ENCODE peak calls at places on chromosomes 13 and 19, in seven cellular contexts. G is effector memory CD4-positive, alpha-beta T cell; R is esophagus muscularis mucosa; B is IMR-90; S is naive thymus-derived CD4-positive, alpha-beta T cell; F is right cardiac atrium; C is neural progenitor cell. Z is an unnamed sample. For H3K9me3, the result is how much of the 10 kb centered on the place peaks cover.

GRCh38 chr13:90956036-90956435 is 391.5 kb upstream of the MIR17HG start:
- DNase-seq in G (no peak), R (no peak), B (no peak), S (no peak), F (no peak), C (no peak), Z (no peak)

GRCh38 chr19:7830823-7831222 is 805 bp downstream of the EVI5L start:
- DNase-seq in G (no peak), R (no peak), B (no peak), S (no peak), F (no peak), C (no peak), Z (no peak)

GRCh38 chr13:110138009-110138699 is 168.8 kb downstream of the COL4A1 start:
- DNase-seq in G (peak), R (peak), B (peak), S (no peak), F (peak), C (peak), Z (no peak)

GRCh38 chr19:50333737-50334617 is 4.8 kb upstream of the KCNC3 start:
- DNase-seq in G (no peak), R (no peak), B (no peak), S (no peak), F (peak), C (peak), Z (no peak)

GRCh38 chr19:1882089-1882785 is 3.1 kb downstream of the ABHD17A start:
- DNase-seq in G (peak), R (no peak), B (no peak), S (peak), F (no peak), C (peak), Z (peak)

GRCh38 chr19:49142866-49143335 is 12.3 kb downstream of the HRC start:
- DNase-seq in G (no peak), R (no peak), B (peak), S (no peak), F (peak), C (peak), Z (peak)

GRCh38 chr13:61486496-61486895 is 70.8 kb upstream of the PCDH20 start:
- DNase-seq in G (no peak), R (no peak), B (no peak), S (no peak), F (no peak), C (no peak), Z (no peak)

GRCh38 chr19:46356670-46357055 is 9.8 kb downstream of the PPP5C start:
- DNase-seq in G (no peak), R (no peak), B (no peak), S (no peak), F (no peak), C (no peak), Z (no peak)

GRCh38 chr13:46173656-46174055 is 8.3 kb downstream of the LCP1 start:
- DNase-seq in G (peak), R (no peak), B (no peak), S (no peak), F (no peak), C (no peak), Z (no peak)

GRCh38 chr13:33334831-33335230 is 49.3 kb upstream of the STARD13 start:
- DNase-seq in G (no peak), R (no peak), B (no peak), S (no peak), F (no peak), C (no peak), Z (no peak)

GRCh38 chr19:40763963-40764362 is 11.4 kb upstream of the MIA start:
- DNase-seq in G (no peak), R (no peak), B (no peak), S (no peak), F (no peak), C (no peak), Z (no peak)

GRCh38 chr13:110652231-110652730 is 36.9 kb downstream of the NAXD start:
- DNase-seq in G (no peak), R (no peak), B (no peak), S (no peak), F (no peak), C (no peak), Z (no peak)

GRCh38 chr13:39590466-39591036 is 12.4 kb downstream of the LHFPL6 start:
- DNase-seq in G (no peak), R (no peak), B (no peak), S (no peak), F (no peak), C (no peak), Z (no peak)

GRCh38 chr13:103799028-103799427 is 732.8 kb upstream of the SLC10A2 start:
- DNase-seq in G (no peak), R (no peak), B (no peak), S (no peak), F (no peak), C (no peak), Z (no peak)

GRCh38 chr19:18114483-18114882 is 16.9 kb downstream of the MAST3 start:
- DNase-seq in G (no peak), R (no peak), B (no peak), S (no peak), F (no peak), C (no peak), Z (no peak)

GRCh38 chr13:31209172-31209818 is 9.5 kb downstream of the B3GLCT start:
- DNase-seq in G (no peak), R (peak), B (peak), S (no peak), F (peak), C (peak), Z (no peak)

GRCh38 chr19:36577271-36577996 is 4.3 kb upstream of the ZNF529 start:
- DNase-seq in G (no peak), R (no peak), B (no peak), S (no peak), F (no peak), C (no peak), Z (no peak)

GRCh38 chr13:39364797-39365468 is 238.1 kb downstream of the LHFPL6 start:
- DNase-seq in G (no peak), R (no peak), B (peak), S (no peak), F (no peak), C (peak), Z (no peak)

GRCh38 chr19:16118489-16119033 is 6.9 kb downstream of the RAB8A start:
- DNase-seq in G (no peak), R (no peak), B (no peak), S (no peak), F (peak), C (no peak), Z (no peak)

GRCh38 chr19:49338691-49339363 is 3.6 kb downstream of the CD37 start:
- DNase-seq in G (no peak), R (peak), B (no peak), S (no peak), F (peak), C (peak), Z (no peak)

GRCh38 chr13:97225533-97225932 is 3.4 kb downstream of the MBNL2 start:
- DNase-seq in G (no peak), R (no peak), B (no peak), S (no peak), F (no peak), C (no peak), Z (no peak)

GRCh38 chr19:31356587-31357314 is 7.5 kb upstream of the TSHZ3 start:
- DNase-seq in G (no peak), R (no peak), B (no peak), S (no peak), F (peak), C (peak), Z (no peak)

GRCh38 chr19:57319869-57320179 is 448 bp upstream of the ZNF543 start:
- DNase-seq in G (no peak), R (no peak), B (no peak), S (no peak), F (no peak), C (no peak), Z (no peak)

GRCh38 chr19:57321164-57321563 is 892 bp downstream of the ZNF543 start:
- DNase-seq in G (no peak), R (no peak), B (no peak), S (no peak), F (no peak), C (no peak), Z (no peak)

GRCh38 chr19:57314146-57314545 is 6.1 kb upstream of the ZNF543 start:
- DNase-seq in G (no peak), R (no peak), B (no peak), S (no peak), F (no peak), C (no peak), Z (no peak)

GRCh38 chr19:57320180-57321084 is at the start of gene ZNF543:
- DNase-seq in G (peak), R (peak), B (peak), S (peak), F (peak), C (peak), Z (peak)

DNA sequence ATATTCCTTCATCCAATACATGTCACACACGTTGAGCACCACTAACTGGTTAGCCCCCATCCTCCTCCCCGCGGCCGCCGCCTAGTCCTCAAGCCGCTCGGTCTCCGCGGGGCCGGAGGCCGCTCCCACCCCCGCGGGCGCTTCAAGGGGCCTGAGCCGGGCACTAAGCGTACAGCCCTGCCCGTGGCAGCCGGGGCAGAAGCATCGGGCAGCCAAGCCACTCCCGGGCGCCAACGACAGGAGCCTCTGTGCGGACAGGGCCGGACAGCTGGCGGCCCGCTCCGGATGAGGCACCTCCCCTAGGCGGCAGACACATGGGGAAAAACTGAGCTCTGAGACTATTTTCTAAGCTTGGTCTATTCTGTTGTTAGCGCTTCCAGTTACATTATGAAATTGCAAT is 2.8 kb upstream of the ZNF543 start:
- DNase-seq in G (no peak), R (no peak), B (no peak), S (no peak), F (peak), C (peak), Z (no peak)
- H3K4me3 ChIP-seq in G (no peak), R (peak), B (peak), S (no peak), F (peak), C (peak), Z (no peak)

GRCh38 chr13:73702419-73703071 is 431.7 kb downstream of the KLF12 start:
- DNase-seq in G (no peak), R (no peak), B (no peak), S (peak), F (no peak), C (no peak), Z (no peak)

GRCh38 chr13:73704587-73704986 is 429.6 kb downstream of the KLF12 start:
- DNase-seq in G (no peak), R (peak), B (no peak), S (no peak), F (no peak), C (peak), Z (no peak)

GRCh38 chr13:73703606-73704005 is 430.6 kb downstream of the KLF12 start:
- DNase-seq in G (no peak), R (peak), B (no peak), S (no peak), F (no peak), C (no peak), Z (no peak)

GRCh38 chr13:73708393-73708985 is 425.7 kb downstream of the KLF12 start:
- DNase-seq in G (peak), R (no peak), B (peak), S (peak), F (no peak), C (peak), Z (no peak)
- H3K9me3 ChIP-seq in G (under half), R (under half), B (under half), S (under half), F (under half), C (under half), Z (under half)

GRCh38 chr19:10167459-10167858 is 27.3 kb downstream of the DNMT1 start:
- DNase-seq in G (no peak), R (no peak), B (no peak), S (no peak), F (no peak), C (no peak), Z (no peak)
- H3K27ac ChIP-seq in G (no peak), R (no peak), B (no peak), S (no peak), F (no peak), C (no peak), Z (no peak)

GRCh38 chr19:6465663-6466062 is 1.6 kb downstream of the CRB3 start:
- DNase-seq in G (no peak), R (no peak), B (no peak), S (no peak), F (no peak), C (no peak), Z (no peak)

GRCh38 chr19:6467384-6467783 is 3.3 kb downstream of the CRB3 start:
- DNase-seq in G (no peak), R (no peak), B (no peak), S (no peak), F (no peak), C (no peak), Z (no peak)

GRCh38 chr19:6466526-6467248 is 2.6 kb downstream of the CRB3 start:
- DNase-seq in G (no peak), R (no peak), B (no peak), S (no peak), F (no peak), C (no peak), Z (no peak)

GRCh38 chr19:6464070-6464873 is at the start of gene CRB3:
- DNase-seq in G (peak), R (no peak), B (no peak), S (peak), F (no peak), C (peak), Z (no peak)

DNA sequence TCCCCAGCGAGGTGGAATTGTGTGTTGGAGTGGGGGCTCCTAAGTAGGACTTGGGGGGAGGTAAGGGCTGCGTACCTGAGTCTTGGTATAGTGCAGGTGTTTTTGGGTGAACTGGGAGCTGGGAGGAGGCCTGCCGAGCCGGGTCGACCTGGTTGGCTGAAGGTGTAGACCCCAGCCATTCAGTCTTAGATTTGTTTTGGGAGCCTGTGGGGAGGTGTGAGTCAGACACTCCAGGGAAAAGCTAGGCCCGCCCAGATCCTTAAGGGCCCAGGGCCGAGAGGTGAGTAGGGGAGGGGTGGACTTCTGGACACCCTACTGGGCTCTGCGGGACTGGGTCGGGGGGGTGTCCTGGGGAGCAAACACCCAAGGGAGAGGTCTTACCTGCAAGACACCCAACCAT is 935 bp downstream of the CRB3 start:
- DNase-seq in G (no peak), R (no peak), B (no peak), S (no peak), F (no peak), C (no peak), Z (no peak)
- H3K4me3 ChIP-seq in G (no peak), R (no peak), B (no peak), S (no peak), F (no peak), C (peak), Z (peak)

DNA sequence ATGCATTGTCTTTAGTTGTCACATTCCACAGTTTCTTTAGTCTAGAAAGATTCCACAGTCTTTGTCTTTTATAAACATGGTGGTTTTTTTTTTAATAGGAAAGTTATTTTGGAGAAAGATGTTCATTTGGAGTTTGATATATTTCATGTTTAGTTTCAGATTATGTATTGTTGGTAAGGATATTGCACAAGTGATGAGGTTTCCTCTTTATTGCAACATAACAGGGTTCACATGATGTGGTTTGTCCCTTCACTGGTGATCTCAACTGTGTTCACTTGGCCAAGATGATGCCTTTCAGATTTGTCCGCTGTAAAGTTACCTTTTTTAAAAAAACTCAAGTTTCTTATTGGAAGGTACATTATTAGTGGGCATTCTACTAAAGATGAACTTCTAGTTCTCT is 3.2 kb downstream of the ZNF230 start:
- DNase-seq in G (no peak), R (no peak), B (peak), S (no peak), F (no peak), C (no peak), Z (no peak)
- H3K9me3 ChIP-seq in G (under half), R (under half), B (under half), S (under half), F (under half), C (under half), Z (under half)

GRCh38 chr13:41609828-41610227 is 152.5 kb downstream of the RGCC start:
- DNase-seq in G (no peak), R (no peak), B (no peak), S (no peak), F (no peak), C (no peak), Z (no peak)

GRCh38 chr13:41606646-41607045 is 149.3 kb downstream of the RGCC start:
- DNase-seq in G (no peak), R (no peak), B (no peak), S (no peak), F (no peak), C (no peak), Z (no peak)

GRCh38 chr13:41608111-41608510 is 150.8 kb downstream of the RGCC start:
- DNase-seq in G (no peak), R (no peak), B (no peak), S (no peak), F (no peak), C (no peak), Z (no peak)

GRCh38 chr13:41610426-41610825 is 153.1 kb downstream of the RGCC start:
- DNase-seq in G (no peak), R (no peak), B (peak), S (no peak), F (no peak), C (no peak), Z (no peak)

DNA sequence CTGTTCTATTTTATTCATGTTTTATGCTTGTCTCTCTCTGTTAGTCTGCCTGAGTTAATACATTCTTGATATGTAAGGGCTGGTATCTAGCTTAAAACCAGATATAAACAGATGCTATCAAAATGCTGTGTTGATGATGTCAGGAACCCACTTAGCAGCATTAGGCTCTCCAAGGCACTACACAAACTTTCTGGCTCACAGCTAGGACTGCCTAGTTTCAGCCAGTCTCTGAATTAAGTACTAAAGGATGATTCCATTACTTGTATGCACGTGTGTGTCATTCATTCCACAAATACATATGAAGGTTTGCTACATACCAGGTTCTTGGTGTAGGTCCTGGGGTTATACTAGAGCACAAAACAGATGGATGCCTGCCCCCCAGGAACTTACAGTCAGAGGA is 151.4 kb downstream of the RGCC start:
- DNase-seq in G (no peak), R (no peak), B (peak), S (no peak), F (no peak), C (no peak), Z (no peak)
- H3K27ac ChIP-seq in G (no peak), R (no peak), B (peak), S (no peak), F (no peak), C (no peak), Z (no peak)

GRCh38 chr19:34151439-34151838 is 20.9 kb upstream of the LSM14A start:
- DNase-seq in G (no peak), R (no peak), B (no peak), S (no peak), F (no peak), C (no peak), Z (no peak)
- H3K4me3 ChIP-seq in G (no peak), R (no peak), B (no peak), S (no peak), F (no peak), C (no peak), Z (no peak)

GRCh38 chr13:51015973-51016372 is 95.1 kb downstream of the C13orf42 start:
- DNase-seq in G (no peak), R (peak), B (no peak), S (no peak), F (no peak), C (no peak), Z (no peak)
- H3K9me3 ChIP-seq in G (under half), R (under half), B (under half), S (under half), F (under half), C (under half), Z (under half)